ENCODE peak calls at places on chromosomes 11 and 22, in nine cellular contexts. X, E, Y, D, F, N, M, S and J are unnamed samples.

GRCh38 chr11:65041206-65042035 is at the start of gene SAC3D1:
- DNase-seq in X (no peak), E (peak), Y (peak), D (peak), F (no peak), N (no peak), M (peak), S (no peak), J (no peak)

GRCh38 chr11:86495341-86495740 is 120.7 kb downstream of the CCDC81 start:
- DNase-seq in X (no peak), E (no peak), Y (no peak), D (no peak), F (peak), N (no peak), M (no peak), S (no peak), J (no peak)

GRCh38 chr22:41538583-41538982 is 5.7 kb downstream of the POLR3H start:
- DNase-seq in X (no peak), E (no peak), Y (no peak), D (no peak), F (no peak), N (no peak), M (no peak), S (no peak), J (no peak)

GRCh38 chr22:28019360-28019759 is 100.3 kb upstream of the PITPNB start:
- DNase-seq in X (no peak), E (peak), Y (peak), D (no peak), F (no peak), N (no peak), M (no peak), S (no peak), J (no peak)

GRCh38 chr22:23553922-23554870 is 25.9 kb downstream of the IGLL1 start:
- DNase-seq in X (no peak), E (no peak), Y (no peak), D (no peak), F (no peak), N (no peak), M (no peak), S (no peak), J (no peak)

GRCh38 chr11:57224537-57224936 is 12.5 kb downstream of the APLNR start:
- DNase-seq in X (no peak), E (no peak), Y (peak), D (no peak), F (no peak), N (peak), M (no peak), S (no peak), J (peak)

GRCh38 chr22:41893591-41894375 is 21.1 kb downstream of the SHISA8 start:
- DNase-seq in X (peak), E (no peak), Y (no peak), D (no peak), F (no peak), N (no peak), M (no peak), S (no peak), J (no peak)

GRCh38 chr11:69131644-69132300 is 24.0 kb upstream of the SMIM38 start:
- DNase-seq in X (peak), E (peak), Y (peak), D (peak), F (peak), N (peak), M (peak), S (peak), J (peak)

GRCh38 chr11:35139883-35140282 is 912 bp downstream of the CD44 start:
- DNase-seq in X (no peak), E (no peak), Y (no peak), D (no peak), F (no peak), N (no peak), M (no peak), S (peak), J (no peak)

GRCh38 chr11:68663482-68664010 is 20.8 kb upstream of the GAL start:
- DNase-seq in X (peak), E (no peak), Y (no peak), D (no peak), F (no peak), N (no peak), M (no peak), S (no peak), J (no peak)

GRCh38 chr22:19035474-19036228 is 86.6 kb downstream of the DGCR2 start:
- DNase-seq in X (no peak), E (no peak), Y (no peak), D (no peak), F (no peak), N (no peak), M (no peak), S (peak), J (no peak)

GRCh38 chr11:119935341-119935925 is 202.5 kb downstream of the TRIM29 start:
- DNase-seq in X (no peak), E (no peak), Y (no peak), D (no peak), F (no peak), N (no peak), M (no peak), S (no peak), J (no peak)

GRCh38 chr11:116513894-116514293 is 258.9 kb downstream of the BUD13 start:
- DNase-seq in X (no peak), E (peak), Y (peak), D (peak), F (peak), N (peak), M (peak), S (peak), J (no peak)

GRCh38 chr11:33701831-33702230 is 1.2 kb upstream of the C11orf91 start:
- DNase-seq in X (peak), E (no peak), Y (peak), D (no peak), F (peak), N (peak), M (peak), S (peak), J (no peak)

GRCh38 chr22:28424427-28425080 is 255.1 kb downstream of the TTC28 start:
- DNase-seq in X (no peak), E (no peak), Y (peak), D (no peak), F (peak), N (peak), M (no peak), S (peak), J (no peak)

GRCh38 chr11:118622376-118623290 is 15.2 kb downstream of the PHLDB1 start:
- DNase-seq in X (peak), E (no peak), Y (peak), D (no peak), F (peak), N (peak), M (peak), S (peak), J (no peak)

GRCh38 chr11:65438257-65439151 is 15.9 kb downstream of the NEAT1 start:
- DNase-seq in X (no peak), E (no peak), Y (peak), D (no peak), F (peak), N (peak), M (peak), S (peak), J (no peak)

GRCh38 chr11:57413681-57414080 is 13.2 kb downstream of the SLC43A3 start:
- DNase-seq in X (no peak), E (no peak), Y (peak), D (no peak), F (no peak), N (no peak), M (no peak), S (no peak), J (no peak)

GRCh38 chr22:25764270-25765015 is 22.5 kb downstream of the MYO18B start:
- DNase-seq in X (no peak), E (no peak), Y (no peak), D (no peak), F (no peak), N (no peak), M (no peak), S (no peak), J (no peak)

GRCh38 chr11:66336234-66337102 is at the start of gene RIN1:
- DNase-seq in X (peak), E (peak), Y (peak), D (peak), F (peak), N (peak), M (peak), S (peak), J (peak)

GRCh38 chr11:109309153-109309552 is 112.8 kb upstream of the C11orf87 start:
- DNase-seq in X (no peak), E (no peak), Y (peak), D (peak), F (peak), N (peak), M (no peak), S (no peak), J (no peak)

GRCh38 chr11:114953039-114953438 is 274.7 kb downstream of the NXPE2 start:
- DNase-seq in X (no peak), E (no peak), Y (no peak), D (peak), F (no peak), N (no peak), M (no peak), S (no peak), J (no peak)
- TF ChIP-seq CTCF in X (peak), E (no peak), Y (no peak), D (peak), F (no peak), N (no peak), M (no peak), S (no peak), J (no peak)

DNA sequence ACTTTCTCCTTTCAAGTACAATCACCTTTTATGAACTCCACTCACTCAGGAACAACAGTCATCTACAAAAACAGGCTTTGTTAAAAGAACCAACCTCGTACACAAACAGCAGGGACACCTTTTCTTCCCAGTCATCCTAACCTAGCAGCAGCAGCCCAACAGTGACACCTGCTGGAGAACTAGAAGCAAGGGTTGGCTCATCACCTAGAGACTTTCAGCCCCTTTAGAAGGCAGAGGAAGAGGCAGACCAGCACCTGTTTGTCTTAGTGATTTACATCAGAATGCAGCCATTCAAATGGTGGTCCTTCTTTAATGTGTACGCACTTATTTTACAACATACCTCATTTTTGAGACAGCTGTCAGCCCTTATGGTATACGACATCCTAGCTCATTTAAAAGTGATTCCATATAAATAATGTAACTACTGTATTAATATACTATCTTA is 56.0 kb downstream of the AMBRA1 start:
- DNase-seq in X (peak), E (peak), Y (peak), D (peak), F (peak), N (peak), M (peak), S (peak), J (no peak)
- H3K4me3 ChIP-seq in X (no peak), E (no peak), Y (no peak), D (no peak), F (no peak), N (no peak), M (no peak), S (no peak), J (no peak)

GRCh38 chr11:128938156-128938885 is 4.3 kb downstream of the TP53AIP1 start:
- DNase-seq in X (no peak), E (no peak), Y (no peak), D (no peak), F (no peak), N (no peak), M (no peak), S (no peak), J (no peak)
- TF ChIP-seq CTCF in X (no peak), E (no peak), Y (no peak), D (no peak), F (no peak), N (no peak), M (no peak), S (no peak), J (no peak)

GRCh38 chr11:78453140-78453935 is 35.7 kb upstream of the GAB2 start:
- DNase-seq in X (no peak), E (no peak), Y (no peak), D (no peak), F (peak), N (peak), M (no peak), S (peak), J (peak)

GRCh38 chr11:78451371-78452150 is 33.9 kb upstream of the GAB2 start:
- DNase-seq in X (no peak), E (peak), Y (no peak), D (no peak), F (no peak), N (peak), M (peak), S (no peak), J (no peak)

GRCh38 chr11:78446210-78446609 is 28.6 kb upstream of the GAB2 start:
- DNase-seq in X (no peak), E (no peak), Y (no peak), D (no peak), F (no peak), N (no peak), M (no peak), S (no peak), J (no peak)

GRCh38 chr11:78450866-78451265 is 33.2 kb upstream of the GAB2 start:
- DNase-seq in X (no peak), E (no peak), Y (no peak), D (no peak), F (no peak), N (no peak), M (no peak), S (no peak), J (no peak)

GRCh38 chr11:78449866-78450265 is 32.2 kb upstream of the GAB2 start:
- DNase-seq in X (no peak), E (no peak), Y (peak), D (no peak), F (no peak), N (peak), M (no peak), S (peak), J (no peak)
- H3K4me3 ChIP-seq in X (no peak), E (no peak), Y (no peak), D (no peak), F (no peak), N (no peak), M (no peak), S (no peak), J (no peak)

GRCh38 chr22:46551321-46551720 is 13.9 kb upstream of the CELSR1 start:
- DNase-seq in X (peak), E (no peak), Y (no peak), D (no peak), F (no peak), N (no peak), M (no peak), S (no peak), J (no peak)
- TF ChIP-seq CTCF in X (no peak), E (no peak), Y (no peak), D (no peak), F (no peak), N (no peak), M (no peak), S (no peak), J (no peak)

DNA sequence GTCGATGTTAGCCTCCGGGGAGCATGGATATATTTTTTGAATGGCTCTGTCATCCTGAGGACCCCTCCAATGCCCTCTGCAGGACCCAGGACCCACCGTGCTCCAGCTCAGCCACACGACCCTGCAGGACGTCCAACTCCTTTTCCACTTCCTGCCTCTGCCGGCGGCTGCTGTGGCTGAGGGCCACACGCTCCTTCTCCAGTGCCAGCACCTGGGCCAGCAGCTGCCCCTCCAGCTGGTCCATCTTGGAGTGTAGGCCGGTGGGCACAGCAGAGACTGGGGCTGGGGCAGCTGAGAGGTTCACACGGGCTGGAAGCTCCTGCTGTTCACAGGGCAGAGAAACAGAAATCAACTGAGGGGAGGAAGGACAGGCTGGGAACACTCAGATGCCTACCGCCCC is 15.6 kb downstream of the NPTXR start:
- DNase-seq in X (no peak), E (no peak), Y (no peak), D (no peak), F (no peak), N (no peak), M (no peak), S (no peak), J (no peak)
- H3K4me3 ChIP-seq in X (no peak), E (no peak), Y (no peak), D (no peak), F (no peak), N (no peak), M (no peak), S (no peak), J (no peak)

DNA sequence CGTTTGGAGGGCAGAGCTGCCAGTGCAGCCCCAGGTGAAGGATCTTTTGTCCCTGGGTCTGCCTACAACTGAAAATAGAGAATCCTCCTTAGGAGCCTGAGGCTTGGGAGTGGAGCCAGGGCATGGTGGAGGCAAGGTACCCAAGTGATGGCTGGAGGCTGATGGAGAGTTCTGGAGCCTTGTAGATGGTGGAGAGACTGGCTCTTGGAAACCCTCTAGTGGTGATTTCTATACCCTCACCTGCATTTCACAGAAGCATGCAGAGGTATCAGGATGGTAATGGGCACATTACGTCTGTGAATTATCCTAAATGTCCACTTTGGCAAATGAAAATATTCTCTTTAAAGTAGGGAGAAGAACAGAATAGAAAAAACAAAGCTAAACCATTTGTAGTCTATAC is 44.4 kb downstream of the INSC start:
- DNase-seq in X (no peak), E (no peak), Y (peak), D (peak), F (peak), N (peak), M (no peak), S (peak), J (no peak)
- TF ChIP-seq CTCF in X (peak), E (peak), Y (peak), D (peak), F (peak), N (peak), M (peak), S (peak), J (peak)

GRCh38 chr11:331332-332060 is 10.8 kb upstream of the IFITM3 start:
- DNase-seq in X (no peak), E (no peak), Y (no peak), D (no peak), F (no peak), N (no peak), M (no peak), S (no peak), J (no peak)
- H3K4me3 ChIP-seq in X (no peak), E (no peak), Y (no peak), D (no peak), F (no peak), N (no peak), M (no peak), S (no peak), J (no peak)

DNA sequence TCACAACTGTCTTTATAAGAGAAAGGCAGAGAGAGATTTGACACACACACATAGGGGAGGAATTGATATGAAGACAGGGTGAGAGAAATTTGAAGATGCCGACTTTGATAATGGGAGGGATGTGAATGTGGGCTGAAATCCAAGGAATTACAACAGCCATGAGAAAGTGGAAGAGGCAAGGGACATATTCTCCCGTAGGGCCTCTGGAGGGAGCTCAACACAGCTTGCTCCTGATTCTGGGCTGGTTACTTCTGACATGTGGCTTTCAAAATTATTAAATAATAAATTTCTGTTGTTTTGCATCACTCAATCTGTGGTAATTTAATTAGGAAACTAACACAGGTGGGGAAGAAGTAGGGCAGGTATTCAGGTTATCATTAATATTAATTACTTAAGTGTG is 282.9 kb downstream of the LUZP2 start:
- DNase-seq in X (no peak), E (no peak), Y (no peak), D (no peak), F (no peak), N (peak), M (peak), S (peak), J (no peak)
- TF ChIP-seq CTCF in X (no peak), E (no peak), Y (no peak), D (peak), F (no peak), N (peak), M (peak), S (peak), J (no peak)

GRCh38 chr22:30092686-30093085 is 12.4 kb downstream of the HORMAD2 start:
- DNase-seq in X (no peak), E (no peak), Y (no peak), D (no peak), F (no peak), N (no peak), M (no peak), S (no peak), J (no peak)

GRCh38 chr22:30094804-30095203 is 14.5 kb downstream of the HORMAD2 start:
- DNase-seq in X (no peak), E (no peak), Y (no peak), D (no peak), F (peak), N (no peak), M (no peak), S (no peak), J (no peak)

DNA sequence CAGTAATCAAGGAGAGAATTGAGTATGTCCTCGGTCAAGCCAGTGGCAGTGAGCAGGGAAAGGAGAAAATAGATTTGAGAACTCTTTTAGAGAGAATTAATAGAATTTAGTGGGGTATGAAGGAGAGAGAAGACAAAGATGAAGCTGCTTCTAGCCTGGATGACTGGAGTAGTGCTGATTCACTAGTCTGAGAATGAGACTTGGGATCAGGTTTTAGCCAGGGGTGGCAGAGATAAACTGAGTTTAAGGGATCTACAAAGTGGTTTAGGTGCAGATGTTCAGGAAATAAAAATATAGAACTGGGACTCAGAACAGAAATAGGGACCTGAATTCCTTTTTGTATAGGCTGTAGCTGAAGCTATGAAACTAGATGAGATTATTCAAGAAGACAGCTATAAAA is 17.6 kb downstream of the HORMAD2 start:
- DNase-seq in X (no peak), E (no peak), Y (no peak), D (no peak), F (no peak), N (no peak), M (no peak), S (no peak), J (no peak)
- H3K4me3 ChIP-seq in X (no peak), E (no peak), Y (no peak), D (no peak), F (no peak), N (no peak), M (no peak), S (no peak), J (no peak)